ENCODE peak calls at places on chromosome 17, in four cellular contexts. J is NCI-H1436; N is central memory CD4-positive, alpha-beta T cell; B is anterior cingulate cortex. Z is an unnamed sample.

GRCh38 chr17:65154770-65155589 is 17.8 kb downstream of the RGS9 start:
- DNase-seq in J (no peak), N (no peak), B (no peak), Z (peak; percentile 22)

GRCh38 chr17:80645706-80646325 is 101.2 kb downstream of the RPTOR start:
- DNase-seq in J (no peak), N (no peak), B (no peak), Z (no peak)

GRCh38 chr17:4014148-4014927 is 50.1 kb upstream of the ATP2A3 start:
- DNase-seq in J (no peak), N (no peak), B (no peak), Z (no peak)

GRCh38 chr17:53571342-53571741 is 251.4 kb upstream of the KIF2B start:
- DNase-seq in J (no peak), N (no peak), B (no peak), Z (no peak)

GRCh38 chr17:1082579-1082978 is 85.7 kb downstream of the TIMM22 start:
- DNase-seq in J (no peak), N (no peak), B (no peak), Z (no peak)

GRCh38 chr17:81539571-81539900 is 11.4 kb downstream of the FSCN2 start:
- DNase-seq in J (no peak), N (no peak), B (no peak), Z (no peak)

GRCh38 chr17:16942141-16943031 is 29.5 kb downstream of the TNFRSF13B start:
- DNase-seq in J (no peak), N (no peak), B (no peak), Z (no peak)

GRCh38 chr17:9291912-9292562 is 270.7 kb downstream of the NTN1 start:
- DNase-seq in J (no peak), N (no peak), B (no peak), Z (no peak)

GRCh38 chr17:68228817-68229570 is 18.8 kb upstream of the AMZ2 start:
- DNase-seq in J (no peak), N (no peak), B (no peak), Z (no peak)

GRCh38 chr17:80724723-80725388 is 180.2 kb downstream of the RPTOR start:
- DNase-seq in J (no peak), N (no peak), B (no peak), Z (no peak)

GRCh38 chr17:61981323-61981722 is 53.5 kb upstream of the INTS2 start:
- DNase-seq in J (no peak), N (no peak), B (no peak), Z (no peak)

GRCh38 chr17:70577456-70577855 is 408.1 kb downstream of the KCNJ2 start:
- DNase-seq in J (no peak), N (no peak), B (no peak), Z (no peak)

GRCh38 chr17:44979426-44980273 is 11.5 kb upstream of the C1QL1 start:
- DNase-seq in J (no peak), N (no peak), B (no peak), Z (no peak)

Z was measured in RPMI8226.